ENCODE peak calls at places on chromosomes 4 and X, in ten cellular contexts. Z, X, D, O, N, S, Y, F, T and G are unnamed samples.

GRCh38 chr4:38163216-38164006 is 203.2 kb downstream of the PTTG2 start:
- DNase-seq in Z (no peak), X (no peak), D (no peak), O (no peak), N (no peak), S (no peak), Y (no peak), F (no peak), T (no peak), G (no peak)

GRCh38 chr4:6448476-6449170 is 23.8 kb downstream of the PPP2R2C start:
- DNase-seq in Z (no peak), X (no peak), D (no peak), O (no peak), N (no peak), S (no peak), Y (no peak), F (no peak), T (no peak), G (no peak)

GRCh38 chrX:63919081-63919480 is 134.1 kb upstream of the ARHGEF9 start:
- DNase-seq in Z (no peak), X (no peak), D (no peak), O (no peak), N (no peak), S (no peak), Y (no peak), F (no peak), T (no peak), G (no peak)

GRCh38 chrX:150544222-150544787 is 24.1 kb upstream of the MTM1 start:
- DNase-seq in Z (no peak), X (no peak), D (no peak), O (no peak), N (peak), S (no peak), Y (no peak), F (peak), T (peak), G (no peak)

GRCh38 chr4:151808120-151808529 is 47.3 kb upstream of the GATB start:
- DNase-seq in Z (no peak), X (no peak), D (no peak), O (no peak), N (no peak), S (no peak), Y (no peak), F (no peak), T (no peak), G (no peak)

GRCh38 chr4:57073559-57073958 is 36.6 kb downstream of the IGFBP7 start:
- DNase-seq in Z (no peak), X (no peak), D (no peak), O (no peak), N (no peak), S (no peak), Y (no peak), F (no peak), T (no peak), G (no peak)

GRCh38 chr4:11485926-11486325 is 57.2 kb upstream of the HS3ST1 start:
- DNase-seq in Z (no peak), X (no peak), D (no peak), O (no peak), N (no peak), S (no peak), Y (no peak), F (no peak), T (no peak), G (no peak)

GRCh38 chrX:151688695-151689094 is 6.6 kb upstream of the PRRG3 start:
- DNase-seq in Z (no peak), X (no peak), D (no peak), O (no peak), N (no peak), S (no peak), Y (no peak), F (no peak), T (no peak), G (no peak)

GRCh38 chr4:150010525-150011126 is 67.6 kb upstream of the DCLK2 start:
- DNase-seq in Z (no peak), X (no peak), D (no peak), O (no peak), N (peak), S (peak), Y (no peak), F (peak), T (peak), G (no peak)

GRCh38 chr4:825063-825968 is 613 bp downstream of the CPLX1 start:
- DNase-seq in Z (no peak), X (peak), D (no peak), O (no peak), N (no peak), S (peak), Y (no peak), F (no peak), T (peak), G (no peak)

GRCh38 chrX:20029728-20030127 is 38.9 kb upstream of the BCLAF3 start:
- DNase-seq in Z (no peak), X (no peak), D (no peak), O (no peak), N (peak), S (no peak), Y (no peak), F (no peak), T (no peak), G (no peak)

GRCh38 chr4:173174184-173175156 is 5.9 kb downstream of the GALNT7 start:
- DNase-seq in Z (no peak), X (no peak), D (no peak), O (no peak), N (no peak), S (no peak), Y (no peak), F (peak), T (no peak), G (no peak)
- TF ChIP-seq CTCF in Z (no peak), X (no peak), D (no peak), O (no peak), N (no peak), S (no peak), Y (no peak), F (no peak), T (no peak), G (no peak)

GRCh38 chr4:13142191-13142590 is 341.9 kb downstream of the RAB28 start:
- DNase-seq in Z (no peak), X (no peak), D (no peak), O (no peak), N (no peak), S (no peak), Y (no peak), F (no peak), T (no peak), G (no peak)
- TF ChIP-seq CTCF in Z (no peak), X (no peak), D (no peak), O (no peak), N (no peak), S (no peak), Y (no peak), F (no peak), T (no peak), G (no peak)

DNA sequence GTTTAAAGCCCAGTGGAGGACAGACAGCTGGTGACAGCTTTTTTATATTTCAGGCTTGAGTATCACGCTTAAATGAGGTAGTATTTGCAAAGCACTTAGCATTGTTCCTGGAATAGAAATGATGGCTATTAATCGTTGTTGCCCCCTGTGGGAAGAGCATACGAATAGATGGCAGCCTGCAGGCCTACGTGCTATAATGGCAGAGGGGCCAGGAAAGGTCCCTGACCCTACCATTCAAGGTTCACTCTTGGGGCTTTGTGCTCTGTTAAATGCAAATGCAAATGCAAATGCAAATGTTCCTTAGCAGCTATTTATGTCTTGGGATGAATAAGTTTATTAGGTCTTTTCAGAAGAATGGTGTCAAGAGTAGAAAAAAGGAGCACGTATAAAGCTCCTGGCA is 61.0 kb downstream of the TMEM150C start:
- DNase-seq in Z (peak), X (no peak), D (no peak), O (no peak), N (no peak), S (no peak), Y (no peak), F (no peak), T (no peak), G (no peak)
- TF ChIP-seq CTCF in Z (no peak), X (no peak), D (no peak), O (no peak), N (no peak), S (no peak), Y (no peak), F (no peak), T (no peak), G (no peak)

GRCh38 chr4:48905363-48906015 is 1.1 kb downstream of the OCIAD2 start:
- DNase-seq in Z (no peak), X (no peak), D (no peak), O (no peak), N (peak), S (no peak), Y (peak), F (no peak), T (no peak), G (no peak)
- TF ChIP-seq CTCF in Z (no peak), X (no peak), D (peak), O (no peak), N (no peak), S (no peak), Y (peak), F (peak), T (no peak), G (peak)

DNA sequence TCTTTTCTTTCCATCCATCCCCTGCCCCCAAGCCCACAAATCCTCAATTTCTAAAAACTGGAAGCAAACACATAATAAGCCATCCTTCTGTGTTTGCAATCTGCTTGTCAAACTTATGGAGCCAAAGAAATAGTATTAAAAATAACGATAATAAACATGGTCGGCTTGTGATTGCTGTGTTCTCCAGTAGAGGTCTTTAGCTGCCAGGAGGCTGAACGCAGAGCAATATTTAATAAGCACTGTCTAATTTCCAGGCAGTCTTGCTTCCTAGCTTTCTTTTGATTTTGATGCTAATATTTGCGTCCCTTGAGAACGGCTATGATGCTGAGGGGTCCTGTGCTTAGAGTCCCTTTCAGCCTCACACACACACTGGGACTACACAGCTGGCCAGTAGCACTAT is 3.2 kb upstream of the HELT start:
- DNase-seq in Z (no peak), X (no peak), D (no peak), O (no peak), N (no peak), S (no peak), Y (no peak), F (no peak), T (no peak), G (no peak)
- TF ChIP-seq CTCF in Z (no peak), X (no peak), D (no peak), O (no peak), N (no peak), S (no peak), Y (no peak), F (peak), T (no peak), G (no peak)